ENCODE peak calls at places on chromosomes 16 and 17, in ten cellular contexts. E is stimulated activated effector memory CD8-positive, alpha-beta T cell treated with anti-CD3 and anti-CD28 coated beads, Interleukin-12 subunit alpha, Interleukin-12 subunit beta, amount 100 ng/mL, for 72 hours; T is G401; J is frontal cortex; S is GM12864; A is substantia nigra; I is GM13977; M is EL; D is non-pigmented ciliary epithelial cell; N is activated CD4-positive, alpha-beta T cell treated with anti-CD3 and anti-CD28 coated beads, Interleukin-2, amount 50 U/mL, for 1 hour. K is an unnamed sample.

GRCh38 chr17:29212094-29212631 is 32.0 kb upstream of the MYO18A start:
- DNase-seq in E (no peak), T (no peak), J (no peak), S (no peak), A (no peak), I (no peak), M (no peak), D (no peak), N (no peak), K (no peak)

GRCh38 chr17:82126479-82127314 is 28.7 kb upstream of the FASN start:
- DNase-seq in E (peak), T (no peak), J (no peak), S (no peak), A (no peak), I (no peak), M (no peak), D (no peak), N (peak), K (no peak)

GRCh38 chr17:35765086-35765710 is 4.5 kb downstream of the C17orf50 start:
- DNase-seq in E (no peak), T (peak), J (no peak), S (no peak), A (no peak), I (no peak), M (no peak), D (no peak), N (no peak), K (no peak)

GRCh38 chr16:15949210-15950166 is at the start of gene ABCC1:
- DNase-seq in E (peak), T (peak), J (peak), S (no peak), A (peak), I (peak), M (peak), D (no peak), N (peak), K (no peak)

GRCh38 chr16:3650631-3651265 is 3.7 kb upstream of the DNASE1 start:
- DNase-seq in E (no peak), T (no peak), J (no peak), S (no peak), A (no peak), I (no peak), M (no peak), D (no peak), N (no peak), K (no peak)

GRCh38 chr17:69709441-69709840 is 294.9 kb downstream of the MAP2K6 start:
- DNase-seq in E (no peak), T (no peak), J (no peak), S (no peak), A (no peak), I (no peak), M (no peak), D (no peak), N (no peak), K (no peak)

GRCh38 chr17:7844292-7845154 is 10.3 kb upstream of the TMEM88 start:
- DNase-seq in E (peak), T (peak), J (peak), S (peak), A (peak), I (peak), M (peak), D (peak), N (peak), K (no peak)

GRCh38 chr16:86572041-86572521 is 5.5 kb downstream of the FOXC2 start:
- DNase-seq in E (no peak), T (no peak), J (no peak), S (no peak), A (no peak), I (no peak), M (peak), D (no peak), N (no peak), K (no peak)

GRCh38 chr16:19677403-19677802 is 40.6 kb downstream of the KNOP1 start:
- DNase-seq in E (no peak), T (no peak), J (no peak), S (no peak), A (no peak), I (no peak), M (no peak), D (no peak), N (no peak), K (no peak)

GRCh38 chr16:86975445-86975844 is 341.7 kb downstream of the C16orf95 start:
- DNase-seq in E (no peak), T (peak), J (no peak), S (no peak), A (no peak), I (no peak), M (peak), D (peak), N (no peak), K (peak)

GRCh38 chr17:47176438-47176837 is 12.7 kb downstream of the CDC27 start:
- DNase-seq in E (no peak), T (no peak), J (no peak), S (no peak), A (no peak), I (no peak), M (no peak), D (no peak), N (no peak), K (no peak)

GRCh38 chr17:55722742-55723487 is at the start of gene TMEM100:
- DNase-seq in E (no peak), T (no peak), J (peak), S (no peak), A (no peak), I (no peak), M (peak), D (no peak), N (no peak), K (peak)

GRCh38 chr16:56753410-56753809 is 23.5 kb downstream of the NUP93 start:
- DNase-seq in E (no peak), T (no peak), J (no peak), S (no peak), A (no peak), I (no peak), M (peak), D (no peak), N (no peak), K (no peak)

GRCh38 chr16:27251561-27252205 is 16.9 kb downstream of the NSMCE1 start:
- DNase-seq in E (no peak), T (no peak), J (no peak), S (no peak), A (no peak), I (no peak), M (no peak), D (no peak), N (no peak), K (no peak)

GRCh38 chr16:89381788-89382187 is 108.6 kb downstream of the ANKRD11 start:
- DNase-seq in E (no peak), T (no peak), J (no peak), S (no peak), A (no peak), I (no peak), M (no peak), D (no peak), N (no peak), K (no peak)

GRCh38 chr17:78279360-78279990 is 48.0 kb downstream of the TMEM235 start:
- DNase-seq in E (no peak), T (no peak), J (no peak), S (no peak), A (no peak), I (no peak), M (no peak), D (no peak), N (no peak), K (no peak)

GRCh38 chr16:69166221-69166833 is 20.6 kb upstream of the SNTB2 start:
- DNase-seq in E (peak), T (no peak), J (no peak), S (no peak), A (no peak), I (peak), M (peak), D (no peak), N (peak), K (no peak)

GRCh38 chr16:28534542-28535373 is 4.0 kb downstream of the NUPR1 start:
- DNase-seq in E (no peak), T (peak), J (no peak), S (no peak), A (no peak), I (no peak), M (no peak), D (no peak), N (no peak), K (no peak)

GRCh38 chr16:80683646-80684045 is 120.8 kb downstream of the CDYL2 start:
- DNase-seq in E (no peak), T (no peak), J (no peak), S (no peak), A (no peak), I (no peak), M (no peak), D (no peak), N (no peak), K (no peak)

GRCh38 chr17:49691086-49691676 is 13.3 kb upstream of the SPOP start:
- DNase-seq in E (no peak), T (peak), J (no peak), S (no peak), A (no peak), I (no peak), M (peak), D (no peak), N (no peak), K (no peak)

K was measured in glomerular endothelial cell.